ENCODE peak calls at places on chromosomes 4 and X, in ten cellular contexts. One of them, this sample, is unnamed.

GRCh38 chrX:46647251-46647650 is 73.7 kb downstream of the CHST7 start:
- DNase-seq in GM04504: no peak
- DNase-seq in HFF-Myc: no peak
- DNase-seq in NCI-H69: no peak
- DNase-seq in fibroblast of pulmonary artery: no peak
- DNase-seq in T-helper 17 cell: no peak
- DNase-seq in effector memory CD8-positive, alpha-beta T cell: no peak
- DNase-seq in activated naive CD4-positive, alpha-beta T cell treated with anti-CD3 and anti-CD28 coated beads, Interleukin-2, amount 50 U/mL, for 72 hours: no peak
- DNase-seq in left ventricle myocardium inferior: no peak
- DNase-seq in dermis microvascular lymphatic vessel endothelial cell: no peak
- DNase-seq in this sample: no peak

GRCh38 chr4:25440478-25441030 is 63.5 kb downstream of the ANAPC4 start:
- DNase-seq in T-helper 17 cell: no peak
- DNase-seq in fibroblast of pulmonary artery: peak
- DNase-seq in activated naive CD4-positive, alpha-beta T cell treated with anti-CD3 and anti-CD28 coated beads, Interleukin-2, amount 50 U/mL, for 72 hours: no peak
- DNase-seq in dermis microvascular lymphatic vessel endothelial cell: peak
- DNase-seq in left ventricle myocardium inferior: peak
- DNase-seq in NCI-H69: no peak
- DNase-seq in effector memory CD8-positive, alpha-beta T cell: no peak
- DNase-seq in GM04504: no peak
- DNase-seq in HFF-Myc: no peak
- DNase-seq in this sample: no peak

GRCh38 chr4:86718152-86718551 is 124.0 kb downstream of the PTPN13 start:
- DNase-seq in GM04504: no peak
- DNase-seq in fibroblast of pulmonary artery: no peak
- DNase-seq in effector memory CD8-positive, alpha-beta T cell: no peak
- DNase-seq in dermis microvascular lymphatic vessel endothelial cell: no peak
- DNase-seq in left ventricle myocardium inferior: no peak
- DNase-seq in HFF-Myc: no peak
- DNase-seq in NCI-H69: no peak
- DNase-seq in activated naive CD4-positive, alpha-beta T cell treated with anti-CD3 and anti-CD28 coated beads, Interleukin-2, amount 50 U/mL, for 72 hours: no peak
- DNase-seq in T-helper 17 cell: no peak
- DNase-seq in this sample: no peak

GRCh38 chr4:71237626-71238025 is 101.2 kb upstream of the SLC4A4 start:
- DNase-seq in HFF-Myc: no peak
- DNase-seq in dermis microvascular lymphatic vessel endothelial cell: no peak
- DNase-seq in NCI-H69: no peak
- DNase-seq in left ventricle myocardium inferior: no peak
- DNase-seq in activated naive CD4-positive, alpha-beta T cell treated with anti-CD3 and anti-CD28 coated beads, Interleukin-2, amount 50 U/mL, for 72 hours: no peak
- DNase-seq in T-helper 17 cell: no peak
- DNase-seq in fibroblast of pulmonary artery: no peak
- DNase-seq in GM04504: no peak
- DNase-seq in effector memory CD8-positive, alpha-beta T cell: no peak
- DNase-seq in this sample: no peak

GRCh38 chrX:71606536-71607216 is 11.6 kb downstream of the CXCR3 start:
- DNase-seq in NCI-H69: no peak
- DNase-seq in fibroblast of pulmonary artery: no peak
- DNase-seq in left ventricle myocardium inferior: no peak
- DNase-seq in effector memory CD8-positive, alpha-beta T cell: peak
- DNase-seq in HFF-Myc: no peak
- DNase-seq in activated naive CD4-positive, alpha-beta T cell treated with anti-CD3 and anti-CD28 coated beads, Interleukin-2, amount 50 U/mL, for 72 hours: no peak
- DNase-seq in dermis microvascular lymphatic vessel endothelial cell: peak
- DNase-seq in T-helper 17 cell: no peak
- DNase-seq in GM04504: no peak
- DNase-seq in this sample: no peak

GRCh38 chrX:40290519-40290918 is 192.8 kb upstream of the BCOR start:
- DNase-seq in effector memory CD8-positive, alpha-beta T cell: no peak
- DNase-seq in fibroblast of pulmonary artery: no peak
- DNase-seq in GM04504: no peak
- DNase-seq in activated naive CD4-positive, alpha-beta T cell treated with anti-CD3 and anti-CD28 coated beads, Interleukin-2, amount 50 U/mL, for 72 hours: no peak
- DNase-seq in HFF-Myc: no peak
- DNase-seq in NCI-H69: no peak
- DNase-seq in T-helper 17 cell: no peak
- DNase-seq in left ventricle myocardium inferior: no peak
- DNase-seq in dermis microvascular lymphatic vessel endothelial cell: no peak
- DNase-seq in this sample: no peak

GRCh38 chr4:5050520-5050955 is 742 bp upstream of the STK32B start:
- DNase-seq in dermis microvascular lymphatic vessel endothelial cell: peak
- DNase-seq in activated naive CD4-positive, alpha-beta T cell treated with anti-CD3 and anti-CD28 coated beads, Interleukin-2, amount 50 U/mL, for 72 hours: peak
- DNase-seq in HFF-Myc: no peak
- DNase-seq in fibroblast of pulmonary artery: peak
- DNase-seq in left ventricle myocardium inferior: peak
- DNase-seq in NCI-H69: peak
- DNase-seq in T-helper 17 cell: no peak
- DNase-seq in GM04504: peak
- DNase-seq in effector memory CD8-positive, alpha-beta T cell: no peak
- DNase-seq in this sample: peak

GRCh38 chrX:108735087-108735679 is 1.2 kb downstream of the IRS4 start:
- DNase-seq in HFF-Myc: no peak
- DNase-seq in dermis microvascular lymphatic vessel endothelial cell: no peak
- DNase-seq in NCI-H69: peak
- DNase-seq in effector memory CD8-positive, alpha-beta T cell: no peak
- DNase-seq in fibroblast of pulmonary artery: no peak
- DNase-seq in left ventricle myocardium inferior: no peak
- DNase-seq in T-helper 17 cell: no peak
- DNase-seq in activated naive CD4-positive, alpha-beta T cell treated with anti-CD3 and anti-CD28 coated beads, Interleukin-2, amount 50 U/mL, for 72 hours: no peak
- DNase-seq in GM04504: no peak
- DNase-seq in this sample: no peak

GRCh38 chr4:4269326-4269725 is 20.6 kb downstream of the LYAR start:
- DNase-seq in dermis microvascular lymphatic vessel endothelial cell: peak
- DNase-seq in GM04504: no peak
- DNase-seq in T-helper 17 cell: no peak
- DNase-seq in left ventricle myocardium inferior: no peak
- DNase-seq in HFF-Myc: no peak
- DNase-seq in effector memory CD8-positive, alpha-beta T cell: peak
- DNase-seq in fibroblast of pulmonary artery: no peak
- DNase-seq in activated naive CD4-positive, alpha-beta T cell treated with anti-CD3 and anti-CD28 coated beads, Interleukin-2, amount 50 U/mL, for 72 hours: no peak
- DNase-seq in NCI-H69: no peak
- DNase-seq in this sample: no peak

GRCh38 chr4:7540216-7540615 is 105.5 kb upstream of the PSAPL1 start:
- DNase-seq in HFF-Myc: no peak
- DNase-seq in activated naive CD4-positive, alpha-beta T cell treated with anti-CD3 and anti-CD28 coated beads, Interleukin-2, amount 50 U/mL, for 72 hours: no peak
- DNase-seq in left ventricle myocardium inferior: no peak
- DNase-seq in effector memory CD8-positive, alpha-beta T cell: no peak
- DNase-seq in GM04504: no peak
- DNase-seq in dermis microvascular lymphatic vessel endothelial cell: no peak
- DNase-seq in fibroblast of pulmonary artery: no peak
- DNase-seq in T-helper 17 cell: no peak
- DNase-seq in NCI-H69: no peak
- DNase-seq in this sample: no peak

GRCh38 chr4:142572076-142572475 is 274.0 kb downstream of the INPP4B start:
- DNase-seq in HFF-Myc: no peak
- DNase-seq in GM04504: no peak
- DNase-seq in dermis microvascular lymphatic vessel endothelial cell: no peak
- DNase-seq in effector memory CD8-positive, alpha-beta T cell: no peak
- DNase-seq in NCI-H69: no peak
- DNase-seq in activated naive CD4-positive, alpha-beta T cell treated with anti-CD3 and anti-CD28 coated beads, Interleukin-2, amount 50 U/mL, for 72 hours: no peak
- DNase-seq in T-helper 17 cell: no peak
- DNase-seq in fibroblast of pulmonary artery: no peak
- DNase-seq in left ventricle myocardium inferior: no peak
- DNase-seq in this sample: no peak

This sample was measured in upper lobe of left lung.